ENCODE peak calls at places on chromosomes 4 and X, in four cellular contexts. S, J, Y and C are unnamed samples.

GRCh38 chrX:24395775-24396174 is 35.3 kb downstream of the SUPT20HL1 start:
- DNase-seq in Y (peak), J (no peak), S (no peak), C (peak)

GRCh38 chrX:54085666-54086065 is 41.4 kb upstream of the PHF8 start:
- DNase-seq in Y (peak), J (no peak), S (no peak), C (no peak)

GRCh38 chr4:76758996-76759395 is 138.9 kb downstream of the SOWAHB start:
- DNase-seq in S (no peak), J (no peak), Y (no peak), C (no peak)

GRCh38 chrX:87516716-87517115 is 886 bp upstream of the KLHL4 start:
- DNase-seq in S (no peak), Y (peak), J (no peak), C (no peak)

GRCh38 chr4:150570862-150571261 is 11.1 kb upstream of the MAB21L2 start:
- DNase-seq in J (no peak), S (no peak), Y (no peak), C (peak)

GRCh38 chr4:126372634-126373033 is 1057.9 kb downstream of the FAT4 start:
- DNase-seq in S (no peak), J (no peak), Y (no peak), C (no peak)

GRCh38 chr4:30714408-30715031 is 5.6 kb upstream of the PCDH7 start:
- DNase-seq in S (no peak), J (no peak), Y (peak), C (peak)

GRCh38 chrX:18575744-18576143 is 96.2 kb downstream of the RS1 start:
- DNase-seq in Y (no peak), S (no peak), J (no peak), C (no peak)

GRCh38 chrX:49712577-49712976 is 16.8 kb upstream of the PAGE1 start:
- DNase-seq in Y (no peak), J (no peak), S (no peak), C (no peak)

GRCh38 chr4:71377561-71377960 is 38.7 kb downstream of the SLC4A4 start:
- DNase-seq in J (no peak), Y (no peak), S (no peak), C (no peak)

GRCh38 chr4:23956601-23957364 is 66.9 kb upstream of the PPARGC1A start:
- DNase-seq in Y (no peak), J (no peak), S (no peak), C (no peak)

GRCh38 chr4:336099-336892 is 1.3 kb upstream of the ZNF141 start:
- DNase-seq in Y (no peak), J (peak), S (no peak), C (no peak)

GRCh38 chr4:54104907-54105306 is 4.9 kb downstream of the GSX2 start:
- DNase-seq in J (no peak), S (no peak), Y (no peak), C (no peak)